ENCODE peak calls at places on chromosomes 16 and 17, in seven cellular contexts. L is stromal cell of bone marrow, R is heart right ventricle, C is H9, E is HCT116, X is tibial artery, A is left lobe of liver. S is an unnamed sample.

GRCh38 chr17:32903774-32904673 is 23.9 kb upstream of the TMEM98 start:
- DNase-seq in A (no peak), E (no peak), L (no peak), R (no peak), C (no peak), X (no peak), S (peak)

GRCh38 chr16:2532494-2533141 is 1.4 kb upstream of the CEMP1 start:
- DNase-seq in A (peak), X (peak), C (peak), E (peak), R (peak), L (no peak), S (peak)

GRCh38 chr16:84952335-84953050 is 58.8 kb downstream of the ZDHHC7 start:
- DNase-seq in X (peak), E (peak), R (peak), L (peak), C (peak), A (peak), S (peak)

GRCh38 chr17:7745748-7746470 is 28.4 kb downstream of the DNAH2 start:
- DNase-seq in R (no peak), X (peak), L (peak), A (no peak), E (peak), C (no peak), S (no peak)

GRCh38 chr17:8855477-8856204 is 11.8 kb downstream of the PIK3R6 start:
- DNase-seq in A (no peak), C (no peak), X (no peak), E (no peak), R (no peak), L (no peak), S (peak)

GRCh38 chr16:84788968-84789371 is 30.8 kb upstream of the CRISPLD2 start:
- DNase-seq in C (no peak), X (no peak), A (no peak), E (no peak), L (no peak), R (no peak), S (no peak)

GRCh38 chr16:14286381-14287230 is 215.5 kb downstream of the MRTFB start:
- DNase-seq in X (peak), R (no peak), E (no peak), C (peak), A (no peak), L (no peak), S (peak)

GRCh38 chr17:7615265-7615747 is 609 bp upstream of the FXR2 start:
- DNase-seq in A (no peak), E (no peak), X (no peak), L (no peak), C (no peak), R (no peak), S (no peak)

GRCh38 chr16:81543571-81543970 is 99.0 kb downstream of the CMIP start:
- DNase-seq in C (no peak), R (no peak), L (no peak), A (no peak), E (no peak), X (no peak), S (no peak)

GRCh38 chr17:45372325-45372869 is 55.6 kb upstream of the MAP3K14 start:
- DNase-seq in A (no peak), R (no peak), L (no peak), C (peak), E (no peak), X (no peak), S (no peak)

GRCh38 chr16:85661131-85662035 is 27.4 kb downstream of the GINS2 start:
- DNase-seq in E (no peak), L (no peak), A (no peak), R (no peak), C (no peak), X (no peak), S (no peak)

GRCh38 chr16:72198021-72198420 is 26.1 kb upstream of the PMFBP1 start:
- DNase-seq in E (no peak), L (peak), R (no peak), X (peak), A (no peak), C (no peak), S (no peak)

GRCh38 chr17:79082311-79083190 is 7.9 kb downstream of the ENGASE start:
- DNase-seq in A (no peak), R (peak), C (peak), L (no peak), X (no peak), E (peak), S (peak)

GRCh38 chr17:74514632-74515035 is 16.6 kb downstream of the CD300LB start:
- DNase-seq in E (no peak), R (no peak), L (no peak), C (no peak), A (no peak), X (peak), S (peak)

GRCh38 chr17:30982855-30983254 is 12.0 kb downstream of the RNF135 start:
- DNase-seq in A (no peak), X (no peak), C (no peak), R (no peak), E (no peak), L (no peak), S (no peak)